ENCODE peak calls at places on chromosomes 1 and 21, in eight cellular contexts. H is lower lobe of right lung, R is A549, S is AG04450, Y is stomach, J is heart left ventricle, M is pancreas, O is hepatocyte. L is an unnamed sample.

GRCh38 chr1:3222042-3222692 is 153.2 kb downstream of the PRDM16 start:
- DNase-seq in S (no peak), R (no peak), O (peak), M (peak), Y (peak), J (no peak), H (peak), L (no peak)

GRCh38 chr1:187691439-187691838 is 862.7 kb downstream of the PLA2G4A start:
- DNase-seq in O (no peak), H (no peak), J (no peak), R (peak), M (no peak), Y (no peak), S (peak), L (peak)

GRCh38 chr1:39016604-39017171 is 9.5 kb upstream of the NDUFS5 start:
- DNase-seq in M (no peak), Y (no peak), O (no peak), H (no peak), S (no peak), J (no peak), R (no peak), L (no peak)

GRCh38 chr1:77565321-77565720 is 117.1 kb downstream of the ZZZ3 start:
- DNase-seq in R (no peak), O (no peak), S (no peak), Y (no peak), M (no peak), H (no peak), J (no peak), L (no peak)

GRCh38 chr1:17369466-17369865 is 2.5 kb upstream of the PADI6 start:
- DNase-seq in R (no peak), H (no peak), Y (no peak), S (no peak), M (no peak), J (no peak), O (no peak), L (peak)

GRCh38 chr1:7388141-7388487 is 383.0 kb upstream of the VAMP3 start:
- DNase-seq in J (peak), Y (peak), H (no peak), S (no peak), M (peak), O (no peak), R (no peak), L (no peak)

GRCh38 chr21:43859747-43860214 is 5.2 kb upstream of the AGPAT3 start:
- DNase-seq in R (no peak), O (no peak), M (no peak), Y (no peak), S (no peak), H (no peak), J (no peak), L (no peak)

GRCh38 chr1:15320267-15320666 is 73.2 kb downstream of the FHAD1 start:
- DNase-seq in O (no peak), H (no peak), J (no peak), M (no peak), R (no peak), Y (no peak), S (no peak), L (no peak)

GRCh38 chr21:34535886-34536285 is 23.9 kb upstream of the KCNE1 start:
- DNase-seq in R (no peak), M (no peak), Y (no peak), J (no peak), H (no peak), S (no peak), O (no peak), L (no peak)

GRCh38 chr1:155014709-155015508 is 12.3 kb downstream of the ZBTB7B start:
- DNase-seq in H (no peak), R (no peak), O (no peak), Y (no peak), M (no peak), J (no peak), S (no peak), L (no peak)

GRCh38 chr1:18322353-18323032 is 158.2 kb upstream of the KLHDC7A start:
- DNase-seq in S (no peak), J (no peak), Y (no peak), M (no peak), H (no peak), R (no peak), O (peak), L (no peak)

GRCh38 chr21:39696620-39697019 is 48.4 kb upstream of the IGSF5 start:
- DNase-seq in H (no peak), O (no peak), R (no peak), S (no peak), J (no peak), M (peak), Y (no peak), L (no peak)

GRCh38 chr1:24526940-24527542 is 24.4 kb downstream of the RCAN3 start:
- DNase-seq in H (no peak), S (no peak), R (peak), M (no peak), J (no peak), O (no peak), Y (no peak), L (no peak)

GRCh38 chr1:213728593-213729536 is 258.9 kb upstream of the PROX1 start:
- DNase-seq in M (no peak), H (no peak), Y (no peak), J (no peak), R (no peak), S (no peak), O (no peak), L (no peak)

GRCh38 chr1:234214129-234214910 is 158.9 kb upstream of the COA6 start:
- DNase-seq in Y (no peak), O (peak), S (no peak), R (no peak), H (peak), M (peak), J (peak), L (peak)

GRCh38 chr1:36070349-36070748 is 13.5 kb upstream of the TEKT2 start:
- DNase-seq in M (no peak), O (no peak), R (no peak), J (no peak), S (no peak), H (no peak), Y (no peak), L (no peak)

GRCh38 chr21:31173881-31174555 is 135.7 kb upstream of the KRTAP19-8 start:
- DNase-seq in R (no peak), Y (peak), H (peak), S (no peak), M (no peak), J (peak), O (no peak), L (no peak)

GRCh38 chr21:45154511-45155508 is 80.4 kb downstream of the ADARB1 start:
- DNase-seq in J (no peak), S (no peak), M (no peak), Y (peak), O (no peak), H (no peak), R (peak), L (no peak)

GRCh38 chr1:111469539-111469938 is 4.2 kb upstream of the C1orf162 start:
- DNase-seq in R (no peak), H (no peak), Y (no peak), O (no peak), S (no peak), M (no peak), J (no peak), L (no peak)

GRCh38 chr1:8015809-8016165 is 10.3 kb downstream of the ERRFI1 start:
- DNase-seq in O (no peak), S (no peak), H (no peak), M (no peak), J (peak), R (no peak), Y (no peak), L (no peak)

GRCh38 chr1:3904843-3905185 is 4.7 kb upstream of the C1orf174 start:
- DNase-seq in H (no peak), J (no peak), Y (no peak), O (no peak), S (no peak), R (no peak), M (no peak), L (no peak)

GRCh38 chr1:30460661-30461060 is 262.7 kb downstream of the MATN1 start:
- DNase-seq in J (no peak), M (no peak), S (no peak), H (no peak), O (no peak), Y (no peak), R (no peak), L (no peak)

GRCh38 chr1:246001142-246001812 is 505.8 kb downstream of the SMYD3 start:
- DNase-seq in O (no peak), J (no peak), Y (no peak), S (peak), M (no peak), R (no peak), H (no peak), L (no peak)

GRCh38 chr1:168734271-168734670 is 5.3 kb upstream of the DPT start:
- DNase-seq in R (no peak), O (no peak), Y (no peak), H (no peak), S (no peak), M (no peak), J (peak), L (no peak)

GRCh38 chr1:21857142-21857839 is 45.2 kb downstream of the LDLRAD2 start:
- DNase-seq in J (no peak), S (no peak), O (no peak), M (no peak), H (no peak), Y (no peak), R (no peak), L (no peak)

GRCh38 chr1:240847330-240847729 is 235.4 kb upstream of the GREM2 start:
- DNase-seq in Y (no peak), M (no peak), S (no peak), O (no peak), R (no peak), H (no peak), J (no peak), L (no peak)
- H3K27ac ChIP-seq in Y (no peak), M (no peak), S (no peak), O (no peak), R (no peak), H (no peak), J (no peak), L (no peak)

GRCh38 chr1:110282395-110282794 is 56.8 kb upstream of the RBM15 start:
- DNase-seq in J (no peak), H (no peak), M (no peak), R (no peak), S (no peak), Y (no peak), O (no peak), L (no peak)

GRCh38 chr1:110283677-110284076 is 55.5 kb upstream of the RBM15 start:
- DNase-seq in H (no peak), R (no peak), S (no peak), O (no peak), Y (no peak), J (no peak), M (no peak), L (no peak)

GRCh38 chr1:110281363-110282290 is 57.5 kb upstream of the RBM15 start:
- DNase-seq in R (no peak), M (no peak), J (no peak), S (no peak), H (no peak), O (no peak), Y (no peak), L (no peak)

GRCh38 chr1:110280804-110281203 is 58.4 kb upstream of the RBM15 start:
- DNase-seq in Y (no peak), H (no peak), M (no peak), R (no peak), O (no peak), J (no peak), S (no peak), L (no peak)

GRCh38 chr1:110280126-110280525 is 59.1 kb upstream of the RBM15 start:
- DNase-seq in H (no peak), R (no peak), O (no peak), M (no peak), S (no peak), J (no peak), Y (no peak), L (no peak)
- TF ChIP-seq CTCF in H (no peak), R (no peak), O (no peak), M (no peak), S (no peak), J (no peak), Y (no peak), L (no peak)

GRCh38 chr1:230851291-230851691 is 17.0 kb downstream of the C1orf198 start:
- DNase-seq in Y (no peak), J (no peak), M (no peak), H (no peak), S (no peak), R (no peak), O (peak), L (no peak)
- H3K27ac ChIP-seq in Y (peak), J (peak), M (peak), H (peak), S (peak), R (no peak), O (peak), L (no peak)

DNA sequence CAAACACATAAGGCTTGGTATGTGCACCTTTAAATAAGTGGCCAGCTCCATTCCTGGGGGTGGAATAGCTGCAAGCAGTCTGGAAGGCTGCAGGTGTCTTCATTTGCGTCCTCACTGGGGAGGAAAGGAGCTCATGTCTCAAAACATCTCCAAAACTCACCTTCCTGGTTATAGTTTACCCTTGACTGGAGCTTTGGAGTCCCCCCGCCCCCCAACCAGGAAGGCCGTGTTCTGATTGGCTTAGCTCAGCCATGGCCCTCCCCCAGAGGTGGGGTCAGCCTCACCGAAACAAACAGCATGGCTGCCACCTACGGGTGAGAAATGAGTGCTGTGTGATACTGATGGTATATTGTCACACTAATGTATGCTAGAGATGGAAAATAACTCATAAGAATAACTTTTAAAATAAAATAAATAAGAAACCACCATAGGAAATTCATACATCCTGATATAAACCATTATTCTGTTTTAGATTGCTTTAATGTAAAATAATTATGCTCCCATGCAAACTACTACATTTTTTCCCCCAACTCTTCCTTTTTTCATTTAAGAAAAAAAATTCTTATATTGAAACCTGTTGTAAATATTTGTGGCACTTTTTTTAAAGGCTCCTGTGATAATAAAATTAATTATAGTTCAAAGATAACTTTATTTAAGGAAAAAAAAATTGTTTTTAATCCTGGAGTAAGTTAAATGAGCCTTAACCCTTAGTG is 90.8 kb downstream of the ZP4 start:
- DNase-seq in R (peak), M (peak), S (no peak), Y (peak), J (peak), O (peak), H (no peak), L (peak)
- TF ChIP-seq CTCF in R (peak), M (peak), S (no peak), Y (peak), J (no peak), O (peak), H (no peak), L (peak)

GRCh38 chr1:193479187-193479586 is 292.8 kb upstream of the B3GALT2 start:
- DNase-seq in R (no peak), M (no peak), O (no peak), H (no peak), S (no peak), J (no peak), Y (peak), L (no peak)

GRCh38 chr1:193476748-193477147 is 290.3 kb upstream of the B3GALT2 start:
- DNase-seq in O (no peak), J (no peak), H (no peak), Y (no peak), M (no peak), R (no peak), S (no peak), L (no peak)

GRCh38 chr1:193486671-193487229 is 300.3 kb upstream of the B3GALT2 start:
- DNase-seq in Y (no peak), H (no peak), S (no peak), M (no peak), R (peak), O (no peak), J (no peak), L (no peak)

DNA sequence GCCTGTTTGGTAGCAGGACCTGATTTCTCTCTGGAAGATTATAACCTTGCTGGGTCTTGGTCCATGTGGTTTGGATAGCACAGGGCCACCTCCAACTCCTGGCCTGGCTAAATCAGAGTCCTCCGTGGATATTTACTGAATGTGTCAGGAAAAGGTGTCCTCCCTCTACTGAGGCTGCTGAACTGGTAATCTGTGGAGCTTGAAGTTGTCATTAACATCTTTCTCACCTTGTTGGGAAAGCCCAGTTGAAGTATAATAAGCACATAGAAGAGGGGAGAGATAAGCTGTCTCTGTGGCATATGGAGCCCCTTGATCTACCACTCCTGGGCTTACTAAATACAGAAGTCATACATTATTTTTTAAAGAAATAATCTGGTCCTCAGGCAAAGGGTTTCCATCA is 294.3 kb upstream of the B3GALT2 start:
- DNase-seq in O (no peak), H (no peak), R (no peak), S (no peak), Y (no peak), J (no peak), M (no peak), L (no peak)
- H3K27ac ChIP-seq in O (no peak), H (no peak), R (no peak), S (no peak), Y (no peak), J (no peak), M (no peak), L (no peak)

DNA sequence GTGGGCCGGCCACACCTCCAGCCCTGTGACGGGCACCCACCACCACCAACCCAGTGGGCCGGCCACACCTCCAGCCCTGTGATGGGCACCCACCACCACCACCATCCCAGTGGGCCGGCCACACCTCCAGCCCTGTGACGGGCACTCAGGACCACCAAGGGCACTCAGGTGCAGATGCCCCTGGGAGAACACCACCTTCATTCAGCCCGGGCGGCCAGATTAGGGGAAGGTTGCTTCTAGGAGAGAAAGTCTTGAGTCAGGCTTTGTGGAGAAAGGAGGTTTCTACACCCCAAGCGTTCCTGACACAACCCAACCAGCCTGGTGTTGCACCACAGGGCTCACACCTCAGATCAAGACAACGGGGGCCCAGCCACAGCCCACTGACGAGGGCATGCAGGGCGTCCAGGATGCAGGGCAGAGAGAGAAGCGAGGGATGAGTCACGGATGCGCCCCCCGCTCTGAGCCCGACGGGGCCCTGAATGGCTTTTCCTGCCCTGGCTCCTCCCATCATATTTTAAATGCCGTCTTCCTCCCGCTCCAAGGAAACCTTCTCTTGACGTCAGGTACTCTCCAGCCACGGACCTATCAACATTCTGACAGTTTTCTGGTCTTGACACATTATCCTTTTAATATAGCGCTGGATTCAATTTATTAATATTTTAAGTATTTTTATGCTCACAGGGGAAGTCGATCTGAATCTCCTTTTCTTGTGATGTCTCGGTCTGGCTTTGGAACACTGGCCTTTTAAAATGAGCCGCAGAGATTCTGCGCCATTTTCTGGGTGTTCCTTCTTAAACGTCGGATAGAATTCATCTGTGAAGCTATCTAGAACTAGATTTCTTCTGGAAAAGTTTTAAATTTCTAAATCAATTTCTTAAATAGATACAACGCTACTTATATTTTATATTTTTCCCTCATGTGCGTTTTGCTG is 631 bp upstream of the SPATC1L start:
- DNase-seq in O (peak), J (peak), H (peak), Y (peak), R (no peak), M (peak), S (no peak), L (peak)
- TF ChIP-seq CTCF in O (no peak), J (no peak), H (no peak), Y (no peak), R (no peak), M (no peak), S (no peak), L (no peak)

L was measured in RWPE1.